ENCODE peak calls at places on chromosomes 13 and 19, in five cellular contexts. F is fibroblast of the aortic adventitia, B is BE2C, Q is retinal pigment epithelial cell, T is AG09309. H is an unnamed sample.

GRCh38 chr13:41019027-41019487 is at the start of gene ELF1:
- DNase-seq in T (no peak), F (peak; percentile 73), B (no peak), Q (peak; percentile 26), H (peak; percentile 69)

GRCh38 chr13:106467406-106468122 is 67.9 kb downstream of the EFNB2 start:
- DNase-seq in F (no peak), Q (no peak), B (no peak), T (no peak), H (no peak)

GRCh38 chr13:28059214-28059613 is 41.2 kb downstream of the FLT3 start:
- DNase-seq in Q (no peak), B (peak; percentile 51), F (peak; percentile 7), T (no peak), H (no peak)

GRCh38 chr13:41075034-41075433 is 13.7 kb downstream of the WBP4 start:
- DNase-seq in Q (no peak), B (peak; percentile 50), T (no peak), F (peak; percentile 60), H (no peak)

GRCh38 chr13:59120297-59120843 is 1043.4 kb downstream of the DIAPH3 start:
- DNase-seq in B (no peak), F (peak; percentile 33), Q (no peak), T (no peak), H (no peak)

GRCh38 chr13:28449826-28450773 is 44.8 kb downstream of the FLT1 start:
- DNase-seq in B (no peak), T (no peak), Q (peak; percentile 32), F (peak; percentile 10), H (no peak)

GRCh38 chr19:30180691-30181090 is 191.5 kb upstream of the ZNF536 start:
- DNase-seq in F (no peak), T (no peak), Q (no peak), B (no peak), H (no peak)

GRCh38 chr19:6707658-6708018 is 12.8 kb downstream of the C3 start:
- DNase-seq in Q (no peak), T (no peak), B (no peak), F (no peak), H (no peak)

GRCh38 chr19:42480335-42481095 is 37.8 kb upstream of the CXCL17 start:
- DNase-seq in F (peak; percentile 36), B (no peak), T (no peak), Q (no peak), H (no peak)

GRCh38 chr19:741506-742131 is 9.3 kb upstream of the MISP start:
- DNase-seq in Q (no peak), T (no peak), F (no peak), B (no peak), H (no peak)

GRCh38 chr19:30325657-30326056 is 46.5 kb upstream of the ZNF536 start:
- DNase-seq in T (no peak), F (no peak), Q (no peak), B (no peak), H (no peak)

GRCh38 chr19:6276447-6276846 is 3.3 kb downstream of the MLLT1 start:
- DNase-seq in T (peak; percentile 62), F (peak; percentile 94), B (no peak), Q (no peak), H (no peak)

GRCh38 chr19:46115396-46116109 is 8.9 kb downstream of the IGFL3 start:
- DNase-seq in T (peak; percentile 23), B (peak; percentile 15), Q (peak; percentile 8), F (peak; percentile 61), H (peak; percentile 31)

GRCh38 chr13:51916962-51917361 is 55.2 kb downstream of the CCDC70 start:
- DNase-seq in B (no peak), F (no peak), T (no peak), Q (no peak), H (no peak)

GRCh38 chr13:30111810-30112209 is 195.5 kb downstream of the KATNAL1 start:
- DNase-seq in T (no peak), Q (no peak), F (no peak), B (no peak), H (no peak)

GRCh38 chr13:35804901-35805300 is 326.3 kb downstream of the DCLK1 start:
- DNase-seq in F (peak; percentile 17), Q (no peak), B (no peak), T (peak; percentile 7), H (no peak)

GRCh38 chr19:41997121-41997850 is 3.3 kb upstream of the ATP1A3 start:
- DNase-seq in T (no peak), F (peak; percentile 38), Q (no peak), B (peak; percentile 87), H (no peak)

GRCh38 chr13:45989607-45990006 is 62.9 kb downstream of the ZC3H13 start:
- DNase-seq in Q (no peak), T (peak; percentile 42), F (peak; percentile 82), B (no peak), H (no peak)

GRCh38 chr19:18304496-18305312 is 18.2 kb downstream of the LSM4 start:
- DNase-seq in Q (peak; percentile 82), B (peak; percentile 90), F (peak; percentile 72), T (no peak), H (no peak)

GRCh38 chr19:48625891-48626327 is 6.6 kb downstream of the SPHK2 start:
- DNase-seq in Q (no peak), T (no peak), F (no peak), B (no peak), H (no peak)

GRCh38 chr13:27379694-27380596 is 44.5 kb upstream of the GTF3A start:
- DNase-seq in B (peak; percentile 81), T (no peak), Q (no peak), F (peak; percentile 62), H (no peak)

GRCh38 chr13:37869756-37870488 is at the start of gene TRPC4:
- DNase-seq in Q (peak; percentile 80), T (peak; percentile 62), F (peak; percentile 41), B (peak; percentile 30), H (no peak)

GRCh38 chr19:58395220-58395978 is at the start of gene RNF225:
- DNase-seq in T (no peak), F (no peak), Q (no peak), B (peak; percentile 32), H (no peak)

GRCh38 chr19:15144046-15144646 is 36.9 kb downstream of the SYDE1 start:
- DNase-seq in T (no peak), B (no peak), Q (no peak), F (no peak), H (no peak)

GRCh38 chr13:54628383-54628782 is 1599.8 kb downstream of the OLFM4 start:
- DNase-seq in Q (no peak), T (no peak), B (no peak), F (no peak), H (no peak)

GRCh38 chr13:112042496-112042895 is 24.5 kb upstream of the SOX1 start:
- DNase-seq in F (no peak), B (no peak), T (no peak), Q (no peak), H (no peak)
- TF ChIP-seq CTCF in F (no peak), B (no peak), T (no peak), Q (no peak), H (no peak)

GRCh38 chr13:78600317-78600899 is 2.9 kb downstream of the POU4F1 start:
- DNase-seq in F (no peak), B (no peak), T (no peak), Q (no peak), H (no peak)

GRCh38 chr13:78601124-78601885 is 2.0 kb downstream of the POU4F1 start:
- DNase-seq in B (no peak), F (no peak), T (no peak), Q (no peak), H (no peak)

GRCh38 chr13:78602561-78603239 is 652 bp downstream of the POU4F1 start:
- DNase-seq in B (no peak), F (no peak), Q (no peak), T (no peak), H (no peak)

GRCh38 chr13:78603240-78603947 is at the start of gene POU4F1:
- DNase-seq in F (no peak), Q (no peak), T (no peak), B (peak; percentile 90), H (no peak)

GRCh38 chr13:78601886-78602560 is 1.3 kb downstream of the POU4F1 start:
- DNase-seq in B (no peak), Q (no peak), T (no peak), F (no peak), H (no peak)
- H3K4me3 ChIP-seq in B (peak overlapping the region; percentile 57), Q (no peak overlapping the region), T (no peak overlapping the region), F (no peak overlapping the region), H (no peak overlapping the region)

GRCh38 chr19:16928351-16928750 is 39.6 kb downstream of the F2RL3 start:
- DNase-seq in T (no peak), Q (no peak), B (no peak), F (no peak), H (no peak)
- TF ChIP-seq CTCF in T (no peak), Q (no peak), B (no peak), F (no peak), H (no peak)

DNA sequence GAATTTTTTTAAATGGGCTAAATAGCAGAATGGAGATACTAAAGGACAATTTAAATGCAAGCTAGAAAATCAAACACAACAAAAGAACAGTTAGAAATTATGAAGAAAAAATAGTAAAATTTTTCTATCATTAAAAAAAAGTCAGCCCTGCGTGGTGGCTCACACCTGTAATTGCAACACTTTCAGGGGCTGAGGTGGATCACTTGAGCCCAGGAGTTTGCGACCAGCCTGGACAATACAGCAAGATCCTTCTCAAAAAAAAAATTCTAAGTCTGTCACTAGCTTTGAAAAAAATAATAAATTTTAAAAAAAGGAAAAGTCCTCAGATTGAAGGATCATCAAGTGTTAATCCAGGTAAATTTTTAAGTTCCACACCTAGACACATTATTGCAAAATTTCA is 7.7 kb downstream of the TUBGCP3 start:
- DNase-seq in F (no peak), Q (no peak), B (no peak), T (no peak), H (no peak)
- H3K4me3 ChIP-seq in F (no peak overlapping the region), Q (no peak overlapping the region), B (no peak overlapping the region), T (no peak overlapping the region), H (no peak overlapping the region)